ENCODE peak calls at places on chromosomes 13 and 19, in nine cellular contexts. I is mucosa of descending colon, J is T-helper 17 cell, E is cardiac muscle cell, W is right lobe of liver, D is aorta, K is GM23248, Y is tibial artery, V is fibroblast of lung. O is an unnamed sample.

GRCh38 chr13:46571189-46571901 is 18.4 kb downstream of the LRCH1 start:
- DNase-seq in D (no peak), Y (no peak), V (peak; percentile 63), I (no peak), K (peak; percentile 62), W (no peak), E (no peak), J (no peak), O (no peak)

GRCh38 chr13:99982741-99983400 is 1.3 kb downstream of the ZIC2 start:
- DNase-seq in V (no peak), E (peak; percentile 25), J (no peak), D (peak; percentile 40), K (no peak), Y (no peak), W (no peak), I (no peak), O (no peak)

GRCh38 chr13:98706446-98707110 is 45.9 kb downstream of the SLC15A1 start:
- DNase-seq in D (no peak), I (no peak), Y (no peak), W (no peak), V (no peak), K (no peak), E (no peak), J (no peak), O (no peak)

GRCh38 chr13:37701972-37702371 is 103.4 kb upstream of the POSTN start:
- DNase-seq in V (peak; percentile 99), E (no peak), K (peak; percentile 96), Y (peak; percentile 67), D (no peak), I (no peak), J (no peak), W (no peak), O (no peak)

GRCh38 chr19:1855828-1856255 is 7.5 kb downstream of the KLF16 start:
- DNase-seq in K (peak; percentile 81), V (no peak), Y (no peak), J (no peak), D (no peak), I (no peak), W (peak; percentile 40), E (no peak), O (no peak)

GRCh38 chr13:92717857-92718256 is 508.8 kb upstream of the GPC6 start:
- DNase-seq in K (no peak), V (no peak), W (no peak), Y (no peak), D (no peak), I (no peak), E (no peak), J (no peak), O (no peak)

GRCh38 chr13:30730526-30730925 is 4.8 kb upstream of the ALOX5AP start:
- DNase-seq in W (no peak), Y (no peak), J (no peak), D (no peak), K (no peak), V (no peak), E (no peak), I (no peak), O (peak; percentile 8)

GRCh38 chr19:17948967-17949930 is 16.4 kb downstream of the CCDC124 start:
- DNase-seq in W (no peak), E (no peak), D (no peak), J (no peak), K (no peak), I (no peak), V (no peak), Y (no peak), O (no peak)

GRCh38 chr13:103694471-103694870 is 628.3 kb upstream of the SLC10A2 start:
- DNase-seq in K (no peak), Y (no peak), D (no peak), W (no peak), I (no peak), V (no peak), J (no peak), E (peak; percentile 60), O (no peak)

GRCh38 chr13:93283255-93283654 is 56.6 kb downstream of the GPC6 start:
- DNase-seq in Y (no peak), V (no peak), D (no peak), W (no peak), E (no peak), K (no peak), I (no peak), J (no peak), O (no peak)

GRCh38 chr13:111328111-111328802 is 7.8 kb downstream of the TEX29 start:
- DNase-seq in D (no peak), E (no peak), I (no peak), J (no peak), K (no peak), Y (peak; percentile 34), W (no peak), V (no peak), O (no peak)

GRCh38 chr19:12484371-12485322 is at the start of gene ZNF709:
- DNase-seq in E (peak; percentile 95), K (peak; percentile 91), I (peak; percentile 95), Y (peak; percentile 94), J (peak; percentile 75), V (peak; percentile 79), W (peak; percentile 88), D (peak; percentile 93), O (peak; percentile 90)

GRCh38 chr13:79659161-79659560 is 178.2 kb downstream of the NDFIP2 start:
- DNase-seq in W (no peak), K (no peak), I (no peak), V (peak; percentile 76), E (peak; percentile 84), Y (no peak), J (no peak), D (no peak), O (no peak)

DNA sequence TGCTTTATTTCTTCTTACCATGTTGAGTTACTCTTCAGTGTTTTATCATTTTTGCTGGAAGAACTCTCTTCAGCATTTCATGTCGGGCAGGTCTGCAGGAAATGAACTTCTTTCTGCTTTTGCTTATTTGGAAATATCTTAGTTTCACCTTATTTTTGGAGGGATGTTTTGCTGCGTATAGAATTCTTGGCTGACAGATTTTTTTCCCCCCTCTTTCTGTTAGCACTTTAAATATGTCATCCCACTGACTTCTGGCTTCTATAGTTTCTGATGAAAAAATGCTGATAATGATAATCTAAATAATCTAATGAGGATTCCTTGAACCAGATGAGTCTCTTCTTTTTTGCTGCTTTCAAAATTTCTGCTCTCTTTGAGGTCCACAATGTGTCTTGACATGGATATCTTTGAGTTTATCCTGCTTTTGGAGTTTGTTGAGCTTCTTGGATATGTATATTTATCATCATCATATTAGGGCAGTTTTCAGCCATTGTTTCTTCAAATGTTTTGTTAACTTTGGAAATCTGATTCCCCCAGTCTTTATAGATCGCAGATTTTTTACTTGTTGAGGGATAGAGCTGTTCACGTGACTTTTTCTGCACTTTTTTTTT is 20.4 kb downstream of the ZMYM2 start:
- DNase-seq in W (no peak), K (no peak), J (no peak), Y (no peak), V (no peak), E (no peak), I (no peak), D (no peak), O (no peak)
- H3K9me3 ChIP-seq in W (no peaks in the 10 kb centered on the region), K (no peaks in the 10 kb centered on the region), J (no peaks in the 10 kb centered on the region), Y (no peaks in the 10 kb centered on the region), V (no peaks in the 10 kb centered on the region), E (no peaks in the 10 kb centered on the region), I (peaks cover 4% of the 10 kb centered on the region), D (peaks cover 3% of the 10 kb centered on the region), O (no peaks in the 10 kb centered on the region)

GRCh38 chr19:20423381-20424207 is 142.0 kb downstream of the ZNF737 start:
- DNase-seq in I (peak; percentile 62), D (peak; percentile 86), V (peak; percentile 78), Y (peak; percentile 77), W (peak; percentile 41), E (peak; percentile 60), J (peak; percentile 18), K (peak; percentile 90), O (no peak)

GRCh38 chr19:20422616-20423205 is 142.9 kb downstream of the ZNF737 start:
- DNase-seq in Y (no peak), K (peak; percentile 46), E (no peak), D (no peak), J (no peak), W (no peak), I (no peak), V (no peak), O (no peak)

DNA sequence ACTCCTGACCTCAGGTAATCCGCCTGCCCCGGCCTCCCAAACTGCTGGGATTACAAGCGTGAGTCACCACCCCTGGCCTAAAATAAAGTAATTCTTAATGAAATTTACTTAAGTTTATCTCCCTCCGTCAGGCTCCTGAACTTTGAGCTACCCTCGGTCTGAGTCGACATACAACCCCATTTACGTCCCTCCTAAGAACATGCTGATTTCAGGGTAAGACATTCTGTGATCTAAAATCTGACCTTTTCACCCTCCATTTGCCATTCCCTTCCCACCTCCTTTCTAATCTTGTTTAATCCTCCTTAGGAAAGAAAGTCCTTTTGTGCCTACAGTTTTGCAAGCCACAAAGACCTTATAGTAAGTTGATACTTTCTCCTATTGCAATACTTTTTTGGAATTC is 143.4 kb downstream of the ZNF737 start:
- DNase-seq in K (peak; percentile 0), E (no peak), J (no peak), W (no peak), V (no peak), I (no peak), D (no peak), Y (no peak), O (no peak)
- H3K9me3 ChIP-seq in K (no peaks in the 10 kb centered on the region), E (no peaks in the 10 kb centered on the region), J (no peaks in the 10 kb centered on the region), W (no peaks in the 10 kb centered on the region), V (no peaks in the 10 kb centered on the region), I (peaks cover 4% of the 10 kb centered on the region), D (no peaks in the 10 kb centered on the region), Y (no peaks in the 10 kb centered on the region), O (peaks cover 4% of the 10 kb centered on the region)

DNA sequence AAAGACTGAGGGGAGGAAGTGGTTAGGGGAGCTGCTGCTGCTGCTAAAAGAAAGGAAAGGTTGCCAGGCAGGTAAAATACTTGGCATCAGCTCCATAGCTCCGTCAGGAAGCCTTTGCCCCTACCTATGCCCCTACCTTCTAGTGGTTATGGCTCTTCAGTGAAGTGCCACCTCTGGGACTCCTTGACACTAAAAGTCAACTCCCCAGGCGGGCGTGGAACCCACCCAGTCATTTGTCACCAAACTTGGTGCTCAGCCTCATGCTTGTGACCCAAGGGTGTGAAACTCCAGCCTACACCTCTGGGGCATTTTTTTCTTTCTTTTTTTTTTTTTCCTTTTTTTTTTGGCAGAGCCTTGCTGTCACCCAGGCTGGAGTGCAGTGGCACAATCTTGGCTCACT is 4.8 kb upstream of the NECTIN2 start:
- DNase-seq in W (no peak), J (no peak), Y (no peak), D (no peak), E (no peak), V (no peak), I (no peak), K (no peak), O (no peak)
- H3K9me3 ChIP-seq in W (no peaks in the 10 kb centered on the region), J (no peaks in the 10 kb centered on the region), Y (no peaks in the 10 kb centered on the region), D (no peaks in the 10 kb centered on the region), E (no peaks in the 10 kb centered on the region), V (no peaks in the 10 kb centered on the region), I (no peaks in the 10 kb centered on the region), K (no peaks in the 10 kb centered on the region), O (no peaks in the 10 kb centered on the region)

DNA sequence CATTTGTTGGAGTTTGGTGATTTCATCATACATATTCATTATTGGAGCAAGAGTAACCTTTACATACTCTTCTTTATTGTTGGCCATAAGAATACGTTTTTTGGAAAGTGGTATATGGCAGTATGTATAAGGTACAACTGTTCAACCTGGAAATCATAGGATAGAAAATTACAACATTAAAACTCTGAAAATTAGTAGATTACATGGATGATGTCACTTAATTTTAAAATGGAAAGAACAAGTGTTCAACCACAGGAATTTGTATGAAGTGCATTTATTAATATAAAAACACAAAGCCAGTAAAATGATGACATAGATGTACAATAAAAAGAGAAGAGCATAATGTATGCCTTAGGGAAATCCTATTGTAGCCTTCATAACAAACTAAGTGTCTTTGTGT is 7.3 kb upstream of the ZNF155 start:
- DNase-seq in W (no peak), D (no peak), Y (no peak), I (no peak), E (no peak), V (no peak), K (no peak), J (no peak), O (no peak)
- H3K9me3 ChIP-seq in W (peaks cover 13% of the 10 kb centered on the region), D (peaks cover 8% of the 10 kb centered on the region), Y (peaks cover 86% of the 10 kb centered on the region), I (peaks cover 93% of the 10 kb centered on the region), E (no peaks in the 10 kb centered on the region), V (no peaks in the 10 kb centered on the region), K (peaks cover 4% of the 10 kb centered on the region), J (no peaks in the 10 kb centered on the region), O (peaks cover 6% of the 10 kb centered on the region)